ENCODE peak calls at places on chromosomes 6 and 20, in six cellular contexts. V is astrocyte, O is transverse colon, A is testis, G is adrenal gland, M is A673. K is an unnamed sample.

GRCh38 chr20:8421981-8422380 is 289.9 kb downstream of the PLCB1 start:
- DNase-seq in V (no peak), O (no peak), A (no peak), G (no peak), M (peak; percentile 25), K (no peak)

GRCh38 chr20:5734559-5735137 is 15.6 kb upstream of the SHLD1 start:
- DNase-seq in V (no peak), O (no peak), A (no peak), G (no peak), M (no peak), K (peak; percentile 48)

GRCh38 chr20:39849664-39850063 is 839.4 kb downstream of the MAFB start:
- DNase-seq in V (peak; percentile 93), O (peak; percentile 30), A (peak; percentile 89), G (peak; percentile 93), M (peak; percentile 89), K (no peak)

GRCh38 chr6:156026543-156027268 is 571.1 kb upstream of the NOX3 start:
- DNase-seq in V (no peak), O (no peak), A (no peak), G (no peak), M (no peak), K (no peak)

GRCh38 chr6:32047855-32048766 is 9.9 kb downstream of the CYP21A2 start:
- DNase-seq in V (no peak), O (peak; percentile 80), A (peak; percentile 80), G (peak; percentile 85), M (peak; percentile 60), K (peak; percentile 73)

GRCh38 chr20:42742926-42743325 is 446.8 kb downstream of the PTPRT start:
- DNase-seq in V (no peak), O (no peak), A (no peak), G (no peak), M (no peak), K (no peak)

GRCh38 chr20:17327185-17327780 is 100.4 kb downstream of the PCSK2 start:
- DNase-seq in V (no peak), O (no peak), A (peak; percentile 36), G (no peak), M (no peak), K (no peak)

GRCh38 chr6:169868458-169868857 is 117.0 kb downstream of the ERMARD start:
- DNase-seq in V (no peak), O (peak; percentile 68), A (peak; percentile 19), G (peak; percentile 21), M (no peak), K (no peak)

GRCh38 chr6:10151144-10151915 is 263.5 kb downstream of the TFAP2A start:
- DNase-seq in V (peak; percentile 30), O (no peak), A (no peak), G (no peak), M (no peak), K (peak; percentile 18)

GRCh38 chr6:20746024-20746423 is 211.8 kb downstream of the CDKAL1 start:
- DNase-seq in V (peak; percentile 10), O (no peak), A (no peak), G (no peak), M (no peak), K (peak; percentile 37)

GRCh38 chr6:159079367-159079766 is 34.6 kb upstream of the TAGAP start:
- DNase-seq in V (no peak), O (no peak), A (no peak), G (no peak), M (no peak), K (no peak)

GRCh38 chr20:46998497-46999190 is 104.0 kb downstream of the EYA2 start:
- DNase-seq in V (no peak), O (no peak), A (no peak), G (no peak), M (no peak), K (no peak)

GRCh38 chr6:37502703-37503485 is 3.2 kb upstream of the CCDC167 start:
- DNase-seq in V (no peak), O (no peak), A (no peak), G (no peak), M (no peak), K (no peak)

GRCh38 chr20:29497261-29497671 is 1760.2 kb upstream of the DEFB115 start:
- DNase-seq in V (no peak), O (no peak), A (peak; percentile 88), G (peak; percentile 76), M (peak; percentile 67), K (peak; percentile 54)

GRCh38 chr6:72535124-72535523 is 86.7 kb upstream of the KCNQ5 start:
- DNase-seq in V (no peak), O (no peak), A (no peak), G (no peak), M (no peak), K (no peak)

GRCh38 chr20:24914388-24915241 is 34.5 kb upstream of the CST7 start:
- DNase-seq in V (no peak), O (no peak), A (no peak), G (no peak), M (no peak), K (no peak)

GRCh38 chr20:44142416-44142815 is 44.6 kb downstream of the JPH2 start:
- DNase-seq in V (peak; percentile 76), O (no peak), A (no peak), G (no peak), M (no peak), K (no peak)

GRCh38 chr20:16472045-16472872 is 101.0 kb downstream of the KIF16B start:
- DNase-seq in V (peak; percentile 49), O (peak; percentile 23), A (peak; percentile 88), G (no peak), M (no peak), K (peak; percentile 85)

GRCh38 chr6:108120311-108120710 is 45.5 kb upstream of the NR2E1 start:
- DNase-seq in V (no peak), O (no peak), A (no peak), G (no peak), M (no peak), K (no peak)

GRCh38 chr6:5941188-5941587 is 65.5 kb downstream of the NRN1 start:
- DNase-seq in V (peak; percentile 89), O (no peak), A (no peak), G (no peak), M (no peak), K (no peak)

GRCh38 chr6:41970436-41970846 is 28.8 kb upstream of the CCND3 start:
- DNase-seq in V (peak; percentile 5), O (no peak), A (no peak), G (peak; percentile 77), M (peak; percentile 61), K (no peak)
- H3K27ac ChIP-seq in V (no peak overlapping the region), O (no peak overlapping the region), A (no peak overlapping the region), G (peak overlapping the region; percentile 15), M (no peak overlapping the region), K (no peak overlapping the region)

GRCh38 chr6:343960-344815 is 47.4 kb upstream of the IRF4 start:
- DNase-seq in V (peak; percentile 64), O (no peak), A (no peak), G (no peak), M (no peak), K (no peak)

GRCh38 chr6:344816-345340 is 46.7 kb upstream of the IRF4 start:
- DNase-seq in V (peak; percentile 92), O (no peak), A (no peak), G (no peak), M (no peak), K (no peak)

GRCh38 chr6:347232-347631 is 44.3 kb upstream of the IRF4 start:
- DNase-seq in V (no peak), O (peak; percentile 60), A (no peak), G (no peak), M (no peak), K (no peak)

GRCh38 chr6:346389-347030 is 45.0 kb upstream of the IRF4 start:
- DNase-seq in V (peak; percentile 76), O (no peak), A (no peak), G (peak; percentile 84), M (peak; percentile 45), K (peak; percentile 16)

GRCh38 chr6:345747-346388 is 45.7 kb upstream of the IRF4 start:
- DNase-seq in V (peak; percentile 64), O (no peak), A (peak; percentile 58), G (peak; percentile 91), M (no peak), K (no peak)
- H3K9me3 ChIP-seq in V (no peaks in the 10 kb centered on the region), O (no peaks in the 10 kb centered on the region), A (no peaks in the 10 kb centered on the region), G (no peaks in the 10 kb centered on the region), M (peaks cover 5% of the 10 kb centered on the region), K (no peaks in the 10 kb centered on the region)

DNA sequence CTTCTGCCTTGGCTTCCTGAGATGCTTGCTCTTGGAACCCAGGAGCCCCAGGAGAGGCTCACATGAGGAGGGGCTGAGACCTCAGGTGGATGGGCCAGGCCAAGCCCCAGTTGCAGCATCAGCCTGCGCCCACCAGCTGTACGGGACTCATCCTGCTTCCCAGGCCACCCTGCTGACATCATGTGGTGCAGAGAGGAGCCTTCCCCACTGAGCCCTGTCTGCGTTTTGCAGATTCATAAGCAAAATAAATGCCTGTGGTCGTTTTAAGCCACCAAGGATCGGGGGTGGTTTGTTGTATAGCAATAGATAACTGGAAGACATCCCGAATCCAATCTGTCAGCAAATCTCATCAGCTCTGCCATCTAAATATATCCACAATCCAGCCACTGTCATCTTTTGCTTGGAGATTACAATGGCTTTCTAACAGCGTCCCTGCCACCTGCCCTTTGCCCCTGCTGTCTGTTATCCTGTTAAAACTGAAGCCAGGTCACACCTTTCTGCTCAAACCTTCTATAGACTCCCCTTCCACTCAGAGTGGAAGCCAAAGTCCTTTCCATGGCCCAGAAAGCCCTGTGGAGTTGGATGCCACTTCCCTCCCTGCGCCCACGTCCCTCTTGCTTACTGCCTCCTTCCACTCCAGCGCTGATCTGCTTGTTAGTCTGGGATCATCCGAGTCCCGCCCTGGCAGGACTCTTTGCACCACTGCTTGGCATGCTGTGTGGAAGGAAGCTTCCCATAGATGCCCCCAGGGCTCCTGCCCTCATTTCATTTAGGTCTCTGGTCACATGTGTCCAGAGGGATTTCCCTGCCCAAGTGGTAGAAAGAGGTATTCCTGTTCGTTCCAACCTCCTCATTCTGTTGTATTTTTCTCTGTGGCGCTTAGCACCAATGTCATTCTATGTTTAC is 24.0 kb upstream of the MLN start:
- DNase-seq in V (no peak), O (no peak), A (no peak), G (no peak), M (no peak), K (peak; percentile 10)
- TF ChIP-seq CTCF in V (no peak), O (no peak), A (no peak), G (no peak), M (no peak), K (no peak)

DNA sequence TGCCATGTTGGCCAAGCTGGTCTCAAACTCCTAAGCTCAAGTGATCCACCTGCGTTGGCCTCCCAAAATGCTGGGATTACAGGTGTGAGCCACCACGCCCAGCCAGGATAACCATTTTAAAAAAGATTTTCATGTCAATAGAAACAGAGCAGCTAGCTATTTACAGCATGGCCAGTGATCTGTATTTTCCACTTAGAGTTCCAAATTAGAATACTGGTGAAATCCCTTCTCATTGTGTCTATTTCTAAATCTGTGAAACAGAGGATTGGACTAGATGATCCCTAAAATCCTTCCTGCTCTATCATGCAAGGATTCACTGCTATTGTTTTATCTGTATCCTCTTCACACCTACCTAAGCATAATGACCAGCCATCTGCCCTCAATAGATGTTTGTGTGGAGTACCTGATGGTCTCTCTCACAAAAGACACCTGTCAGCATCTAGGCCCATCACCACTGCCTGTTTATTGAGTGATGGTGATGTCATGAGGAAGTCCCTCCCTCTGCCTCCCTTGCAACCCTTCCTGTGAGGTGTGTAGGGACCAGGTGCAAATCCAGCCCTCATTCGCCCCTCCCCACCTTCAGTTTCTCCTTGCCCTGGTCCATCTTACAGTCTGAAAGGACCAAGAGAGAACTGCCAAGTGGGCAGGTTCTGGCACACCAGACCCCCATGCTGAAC is 26.5 kb upstream of the SMIM29 start:
- DNase-seq in V (no peak), O (no peak), A (no peak), G (no peak), M (no peak), K (no peak)
- H3K27ac ChIP-seq in V (no peak overlapping the region), O (no peak overlapping the region), A (no peak overlapping the region), G (no peak overlapping the region), M (no peak overlapping the region), K (no peak overlapping the region)

K was measured in PC-3.